ENCODE peak calls at places on chromosomes 7 and 10, in seven cellular contexts. I, V, W, Z, N, D and E are unnamed samples.

GRCh38 chr7:49635800-49636199 is 137.6 kb upstream of the VWC2 start:
- DNase-seq in I (no peak), V (no peak), W (no peak), Z (no peak), N (no peak), D (no peak), E (no peak)

GRCh38 chr7:23873306-23873705 is 163.3 kb downstream of the STK31 start:
- DNase-seq in I (no peak), V (no peak), W (no peak), Z (no peak), N (no peak), D (no peak), E (no peak)

GRCh38 chr7:138882249-138882648 is 84.3 kb upstream of the ATP6V0A4 start:
- DNase-seq in I (no peak), V (no peak), W (no peak), Z (no peak), N (no peak), D (no peak), E (no peak)

GRCh38 chr7:3683886-3684539 is 383.0 kb downstream of the SDK1 start:
- DNase-seq in I (no peak), V (no peak), W (no peak), Z (no peak), N (no peak), D (no peak), E (no peak)

GRCh38 chr7:16301251-16301650 is 120.1 kb downstream of the CRPPA start:
- DNase-seq in I (no peak), V (no peak), W (no peak), Z (no peak), N (no peak), D (no peak), E (no peak)

GRCh38 chr7:8322667-8323066 is 60.7 kb upstream of the ICA1 start:
- DNase-seq in I (no peak), V (no peak), W (no peak), Z (no peak), N (no peak), D (no peak), E (no peak)

GRCh38 chr10:8041284-8042031 is 13.0 kb upstream of the GATA3 start:
- DNase-seq in I (no peak), V (no peak), W (no peak), Z (no peak), N (no peak), D (no peak), E (no peak)

GRCh38 chr7:95871078-95871848 is 98.9 kb downstream of the DYNC1I1 start:
- DNase-seq in I (peak), V (peak), W (peak), Z (peak), N (peak), D (peak), E (no peak)

GRCh38 chr7:117085769-117086463 is 132.6 kb downstream of the ST7 start:
- DNase-seq in I (no peak), V (peak), W (no peak), Z (no peak), N (peak), D (no peak), E (no peak)

GRCh38 chr10:95537543-95537930 is 23.6 kb downstream of the SORBS1 start:
- DNase-seq in I (no peak), V (no peak), W (no peak), Z (no peak), N (no peak), D (no peak), E (no peak)

DNA sequence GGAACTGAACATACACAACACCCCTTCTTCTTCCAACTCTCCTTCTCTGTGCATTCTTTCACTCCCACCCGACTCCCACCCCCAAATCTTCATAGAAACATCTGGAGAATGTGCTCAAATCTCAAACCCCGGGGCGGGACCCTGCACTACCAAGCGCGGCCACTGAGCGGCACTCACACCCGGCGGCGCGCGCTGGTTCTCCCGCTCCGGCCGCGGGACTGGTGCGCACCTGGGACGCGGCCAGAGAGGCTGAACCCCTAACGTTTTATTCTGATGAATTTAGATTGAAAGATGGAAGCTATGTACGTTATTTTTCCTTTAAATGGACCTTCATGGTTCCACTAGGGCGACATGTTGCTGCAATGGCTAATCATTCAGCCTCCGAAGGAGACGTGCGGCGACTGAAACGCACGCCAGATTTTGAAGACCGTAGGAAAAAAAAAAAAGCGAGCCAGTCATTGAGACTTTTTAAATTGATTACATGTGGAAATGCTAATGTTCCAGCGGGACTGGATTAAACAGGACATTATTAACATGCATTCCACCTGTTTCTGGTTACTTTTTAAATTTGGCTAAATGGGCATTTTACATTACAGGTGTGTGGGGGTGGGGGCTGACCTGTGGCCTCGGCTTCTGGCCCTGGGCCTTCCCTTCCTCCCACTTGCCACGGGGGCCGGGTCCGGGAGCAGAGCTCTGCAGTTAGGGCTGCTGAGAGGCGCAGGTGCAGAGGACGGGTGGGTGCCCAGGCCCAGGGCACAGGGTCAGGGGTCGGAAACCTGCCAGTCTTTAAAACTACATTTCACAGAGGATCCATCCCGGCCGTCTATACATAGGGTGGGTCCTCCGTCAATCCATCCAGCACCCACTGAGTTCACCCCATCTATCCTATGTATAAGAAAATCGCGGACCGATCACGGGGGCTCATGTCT is 106.8 kb upstream of the INSIG1 start:
- DNase-seq in I (no peak), V (peak), W (peak), Z (no peak), N (peak), D (peak), E (no peak)
- TF ChIP-seq CTCF in I (peak), V (peak), W (peak), Z (peak), N (peak), D (peak), E (peak)

DNA sequence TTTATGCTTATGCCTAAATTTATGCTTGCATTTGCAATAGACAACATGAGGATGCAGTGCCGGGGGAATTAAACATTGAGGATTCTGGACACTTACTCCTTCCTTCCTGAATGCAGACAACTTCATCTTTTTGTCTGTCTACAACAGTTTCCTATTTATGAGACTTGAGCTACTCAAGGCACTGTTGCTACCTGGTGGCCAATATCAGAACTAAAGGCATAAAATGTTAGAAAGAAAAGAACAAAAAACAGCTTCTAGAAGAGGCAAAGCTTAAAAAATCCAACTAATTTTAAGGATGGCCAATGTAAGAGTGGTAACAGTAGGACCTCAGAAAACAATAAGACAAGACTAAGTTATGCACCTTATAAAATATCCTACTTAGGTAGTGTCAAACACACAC is 144.5 kb upstream of the PTN start:
- DNase-seq in I (no peak), V (peak), W (no peak), Z (no peak), N (no peak), D (no peak), E (no peak)
- TF ChIP-seq CTCF in I (peak), V (peak), W (peak), Z (peak), N (peak), D (peak), E (peak)

DNA sequence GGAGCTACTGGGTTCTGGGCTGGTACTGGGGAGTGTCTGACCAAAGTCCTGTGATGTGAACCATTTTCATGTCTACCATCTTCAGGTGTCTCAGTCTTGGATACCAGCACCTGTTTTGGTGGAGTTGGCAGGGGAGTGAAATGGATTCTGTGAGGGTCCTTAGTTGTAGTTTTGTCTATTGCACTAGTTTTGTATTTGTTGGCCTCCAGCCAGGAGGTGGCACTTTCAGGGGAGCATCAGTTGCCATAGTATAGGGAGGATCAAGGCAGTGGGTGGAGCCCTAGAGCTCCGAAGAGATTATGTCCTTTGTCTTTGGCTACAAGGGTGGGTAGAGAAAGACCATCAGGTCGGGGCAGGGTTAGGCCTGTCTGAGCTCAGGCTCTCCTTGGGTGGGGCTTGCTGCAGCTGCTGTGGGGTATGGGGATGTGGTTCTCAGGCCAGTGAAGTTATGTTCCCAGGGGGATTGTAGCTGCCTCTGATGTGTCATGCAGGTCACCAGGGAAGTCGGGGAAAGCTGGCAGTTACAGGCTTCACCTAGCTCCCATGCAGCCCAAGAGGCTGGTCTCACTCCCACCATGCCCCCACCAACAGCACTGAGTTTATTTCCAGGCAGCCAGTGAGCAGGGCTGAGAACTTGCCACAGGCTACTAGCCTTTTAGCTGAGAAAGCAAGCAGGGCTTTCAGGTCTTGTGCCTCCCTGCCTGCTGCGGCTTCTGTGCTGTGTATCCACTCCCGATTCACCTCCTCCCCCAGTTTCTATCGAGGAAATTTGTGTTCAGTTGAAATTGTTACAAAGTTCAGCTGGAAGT is 153.1 kb downstream of the ZNF365 start:
- DNase-seq in I (no peak), V (no peak), W (no peak), Z (no peak), N (no peak), D (no peak), E (no peak)
- TF ChIP-seq CTCF in I (no peak), V (no peak), W (no peak), Z (no peak), N (no peak), D (no peak), E (no peak)

GRCh38 chr10:117741524-117741923 is 199.0 kb downstream of the EMX2 start:
- DNase-seq in I (no peak), V (no peak), W (no peak), Z (no peak), N (no peak), D (no peak), E (no peak)
- TF ChIP-seq CTCF in I (no peak), V (no peak), W (peak), Z (peak), N (peak), D (no peak), E (no peak)

GRCh38 chr10:86363184-86363832 is 3.3 kb downstream of the GRID1 start:
- DNase-seq in I (no peak), V (no peak), W (peak), Z (no peak), N (no peak), D (no peak), E (no peak)
- TF ChIP-seq CTCF in I (no peak), V (no peak), W (no peak), Z (no peak), N (no peak), D (peak), E (no peak)